ENCODE peak calls at places on chromosomes 7 and 10, in nine cellular contexts. One of them, this sample, is unnamed.
A peak's percentile ranks its signal among the peaks of the same experiment; 100 is the strongest.

GRCh38 chr7:98362517-98362916 is 38.4 kb downstream of the BAIAP2L1 start:
- DNase-seq in DMS 273 treated with DMSO at 0.1 percent for 48 hours: no peak
- DNase-seq in skeletal muscle cell: no peak
- DNase-seq in HEK293T: no peak
- DNase-seq in mammary epithelial cell: no peak
- DNase-seq in GM06990: no peak
- DNase-seq in SK-N-DZ: no peak
- DNase-seq in NCI-H1930: no peak
- DNase-seq in stimulated activated CD4-positive, alpha-beta T cell treated with anti-CD3 and anti-CD28 coated beads, Interleukin-2, amount 100 ng/mL, for 48 hours: no peak
- DNase-seq in this sample: no peak

GRCh38 chr10:50279489-50279888 is 28.2 kb upstream of the ASAH2 start:
- DNase-seq in DMS 273 treated with DMSO at 0.1 percent for 48 hours: no peak
- DNase-seq in skeletal muscle cell: no peak
- DNase-seq in HEK293T: no peak
- DNase-seq in mammary epithelial cell: peak; percentile 34
- DNase-seq in GM06990: no peak
- DNase-seq in SK-N-DZ: no peak
- DNase-seq in NCI-H1930: no peak
- DNase-seq in stimulated activated CD4-positive, alpha-beta T cell treated with anti-CD3 and anti-CD28 coated beads, Interleukin-2, amount 100 ng/mL, for 48 hours: no peak
- DNase-seq in this sample: peak; percentile 53

GRCh38 chr10:64148597-64148996 is 627.4 kb downstream of the REEP3 start:
- DNase-seq in DMS 273 treated with DMSO at 0.1 percent for 48 hours: no peak
- DNase-seq in skeletal muscle cell: no peak
- DNase-seq in HEK293T: no peak
- DNase-seq in mammary epithelial cell: no peak
- DNase-seq in GM06990: no peak
- DNase-seq in SK-N-DZ: no peak
- DNase-seq in NCI-H1930: no peak
- DNase-seq in stimulated activated CD4-positive, alpha-beta T cell treated with anti-CD3 and anti-CD28 coated beads, Interleukin-2, amount 100 ng/mL, for 48 hours: no peak
- DNase-seq in this sample: no peak

GRCh38 chr7:120052884-120053382 is 220.0 kb upstream of the KCND2 start:
- DNase-seq in DMS 273 treated with DMSO at 0.1 percent for 48 hours: no peak
- DNase-seq in skeletal muscle cell: peak; percentile 90
- DNase-seq in HEK293T: no peak
- DNase-seq in mammary epithelial cell: peak; percentile 60
- DNase-seq in GM06990: no peak
- DNase-seq in SK-N-DZ: no peak
- DNase-seq in NCI-H1930: no peak
- DNase-seq in stimulated activated CD4-positive, alpha-beta T cell treated with anti-CD3 and anti-CD28 coated beads, Interleukin-2, amount 100 ng/mL, for 48 hours: no peak
- DNase-seq in this sample: peak; percentile 94

GRCh38 chr10:56370217-56371113 is 9.4 kb upstream of the ZWINT start:
- DNase-seq in DMS 273 treated with DMSO at 0.1 percent for 48 hours: no peak
- DNase-seq in skeletal muscle cell: no peak
- DNase-seq in HEK293T: no peak
- DNase-seq in mammary epithelial cell: peak; percentile 30
- DNase-seq in GM06990: no peak
- DNase-seq in SK-N-DZ: no peak
- DNase-seq in NCI-H1930: no peak
- DNase-seq in stimulated activated CD4-positive, alpha-beta T cell treated with anti-CD3 and anti-CD28 coated beads, Interleukin-2, amount 100 ng/mL, for 48 hours: no peak
- DNase-seq in this sample: peak; percentile 24

GRCh38 chr10:71765176-71765906 is 8.0 kb downstream of the VSIR start:
- DNase-seq in DMS 273 treated with DMSO at 0.1 percent for 48 hours: no peak
- DNase-seq in skeletal muscle cell: no peak
- DNase-seq in HEK293T: no peak
- DNase-seq in mammary epithelial cell: no peak
- DNase-seq in GM06990: no peak
- DNase-seq in SK-N-DZ: no peak
- DNase-seq in NCI-H1930: no peak
- DNase-seq in stimulated activated CD4-positive, alpha-beta T cell treated with anti-CD3 and anti-CD28 coated beads, Interleukin-2, amount 100 ng/mL, for 48 hours: no peak
- DNase-seq in this sample: peak; percentile 24

GRCh38 chr10:106474891-106475290 is 689.6 kb downstream of the SORCS1 start:
- DNase-seq in DMS 273 treated with DMSO at 0.1 percent for 48 hours: no peak
- DNase-seq in skeletal muscle cell: peak; percentile 6
- DNase-seq in HEK293T: no peak
- DNase-seq in mammary epithelial cell: peak; percentile 36
- DNase-seq in GM06990: no peak
- DNase-seq in SK-N-DZ: no peak
- DNase-seq in NCI-H1930: no peak
- DNase-seq in stimulated activated CD4-positive, alpha-beta T cell treated with anti-CD3 and anti-CD28 coated beads, Interleukin-2, amount 100 ng/mL, for 48 hours: no peak
- DNase-seq in this sample: no peak

GRCh38 chr7:770786-771185 is 43.7 kb upstream of the PRKAR1B start:
- DNase-seq in DMS 273 treated with DMSO at 0.1 percent for 48 hours: no peak
- DNase-seq in skeletal muscle cell: no peak
- DNase-seq in HEK293T: no peak
- DNase-seq in mammary epithelial cell: no peak
- DNase-seq in GM06990: no peak
- DNase-seq in SK-N-DZ: no peak
- DNase-seq in NCI-H1930: no peak
- DNase-seq in stimulated activated CD4-positive, alpha-beta T cell treated with anti-CD3 and anti-CD28 coated beads, Interleukin-2, amount 100 ng/mL, for 48 hours: no peak
- DNase-seq in this sample: peak; percentile 79

GRCh38 chr10:62594093-62594520 is 210.4 kb upstream of the ADO start:
- DNase-seq in DMS 273 treated with DMSO at 0.1 percent for 48 hours: no peak
- DNase-seq in skeletal muscle cell: no peak
- DNase-seq in HEK293T: peak; percentile 62
- DNase-seq in mammary epithelial cell: peak; percentile 51
- DNase-seq in GM06990: no peak
- DNase-seq in SK-N-DZ: peak; percentile 57
- DNase-seq in NCI-H1930: peak; percentile 3
- DNase-seq in stimulated activated CD4-positive, alpha-beta T cell treated with anti-CD3 and anti-CD28 coated beads, Interleukin-2, amount 100 ng/mL, for 48 hours: peak; percentile 53
- DNase-seq in this sample: peak; percentile 68

GRCh38 chr7:42359946-42360345 is 122.9 kb upstream of the GLI3 start:
- DNase-seq in DMS 273 treated with DMSO at 0.1 percent for 48 hours: no peak
- DNase-seq in skeletal muscle cell: no peak
- DNase-seq in HEK293T: no peak
- DNase-seq in mammary epithelial cell: no peak
- DNase-seq in GM06990: no peak
- DNase-seq in SK-N-DZ: no peak
- DNase-seq in NCI-H1930: no peak
- DNase-seq in stimulated activated CD4-positive, alpha-beta T cell treated with anti-CD3 and anti-CD28 coated beads, Interleukin-2, amount 100 ng/mL, for 48 hours: no peak
- DNase-seq in this sample: no peak

GRCh38 chr10:63573068-63573697 is 52.0 kb downstream of the REEP3 start:
- DNase-seq in DMS 273 treated with DMSO at 0.1 percent for 48 hours: peak; percentile 24
- DNase-seq in skeletal muscle cell: no peak
- DNase-seq in HEK293T: no peak
- DNase-seq in mammary epithelial cell: no peak
- DNase-seq in GM06990: peak; percentile 9
- DNase-seq in SK-N-DZ: no peak
- DNase-seq in NCI-H1930: no peak
- DNase-seq in stimulated activated CD4-positive, alpha-beta T cell treated with anti-CD3 and anti-CD28 coated beads, Interleukin-2, amount 100 ng/mL, for 48 hours: no peak
- DNase-seq in this sample: no peak

GRCh38 chr7:23292623-23293022 is 6.5 kb upstream of the MALSU1 start:
- DNase-seq in DMS 273 treated with DMSO at 0.1 percent for 48 hours: no peak
- DNase-seq in skeletal muscle cell: no peak
- DNase-seq in HEK293T: no peak
- DNase-seq in mammary epithelial cell: no peak
- DNase-seq in GM06990: no peak
- DNase-seq in SK-N-DZ: no peak
- DNase-seq in NCI-H1930: no peak
- DNase-seq in stimulated activated CD4-positive, alpha-beta T cell treated with anti-CD3 and anti-CD28 coated beads, Interleukin-2, amount 100 ng/mL, for 48 hours: no peak
- DNase-seq in this sample: no peak

GRCh38 chr7:15851201-15851600 is 164.7 kb upstream of the MEOX2 start:
- DNase-seq in DMS 273 treated with DMSO at 0.1 percent for 48 hours: no peak
- DNase-seq in skeletal muscle cell: peak; percentile 42
- DNase-seq in HEK293T: no peak
- DNase-seq in mammary epithelial cell: no peak
- DNase-seq in GM06990: no peak
- DNase-seq in SK-N-DZ: no peak
- DNase-seq in NCI-H1930: no peak
- DNase-seq in stimulated activated CD4-positive, alpha-beta T cell treated with anti-CD3 and anti-CD28 coated beads, Interleukin-2, amount 100 ng/mL, for 48 hours: no peak
- DNase-seq in this sample: no peak

GRCh38 chr7:50584386-50584785 is 19.2 kb upstream of the DDC start:
- DNase-seq in DMS 273 treated with DMSO at 0.1 percent for 48 hours: no peak
- DNase-seq in skeletal muscle cell: no peak
- DNase-seq in HEK293T: no peak
- DNase-seq in mammary epithelial cell: no peak
- DNase-seq in GM06990: no peak
- DNase-seq in SK-N-DZ: no peak
- DNase-seq in NCI-H1930: no peak
- DNase-seq in stimulated activated CD4-positive, alpha-beta T cell treated with anti-CD3 and anti-CD28 coated beads, Interleukin-2, amount 100 ng/mL, for 48 hours: no peak
- DNase-seq in this sample: no peak

GRCh38 chr7:45716380-45717203 is 142.4 kb downstream of the ADCY1 start:
- DNase-seq in DMS 273 treated with DMSO at 0.1 percent for 48 hours: no peak
- DNase-seq in skeletal muscle cell: no peak
- DNase-seq in HEK293T: no peak
- DNase-seq in mammary epithelial cell: no peak
- DNase-seq in GM06990: no peak
- DNase-seq in SK-N-DZ: no peak
- DNase-seq in NCI-H1930: no peak
- DNase-seq in stimulated activated CD4-positive, alpha-beta T cell treated with anti-CD3 and anti-CD28 coated beads, Interleukin-2, amount 100 ng/mL, for 48 hours: no peak
- DNase-seq in this sample: no peak

GRCh38 chr10:58585425-58585824 is 72.8 kb downstream of the BICC1 start:
- DNase-seq in DMS 273 treated with DMSO at 0.1 percent for 48 hours: no peak
- DNase-seq in skeletal muscle cell: no peak
- DNase-seq in HEK293T: no peak
- DNase-seq in mammary epithelial cell: no peak
- DNase-seq in GM06990: no peak
- DNase-seq in SK-N-DZ: no peak
- DNase-seq in NCI-H1930: no peak
- DNase-seq in stimulated activated CD4-positive, alpha-beta T cell treated with anti-CD3 and anti-CD28 coated beads, Interleukin-2, amount 100 ng/mL, for 48 hours: no peak
- DNase-seq in this sample: no peak

GRCh38 chr10:48511855-48512191 is 93.0 kb downstream of the ARHGAP22 start:
- DNase-seq in DMS 273 treated with DMSO at 0.1 percent for 48 hours: no peak
- DNase-seq in skeletal muscle cell: no peak
- DNase-seq in HEK293T: no peak
- DNase-seq in mammary epithelial cell: no peak
- DNase-seq in GM06990: no peak
- DNase-seq in SK-N-DZ: peak; percentile 41
- DNase-seq in NCI-H1930: no peak
- DNase-seq in stimulated activated CD4-positive, alpha-beta T cell treated with anti-CD3 and anti-CD28 coated beads, Interleukin-2, amount 100 ng/mL, for 48 hours: no peak
- DNase-seq in this sample: peak; percentile 82

This sample was measured in kidney tubule cell.